ENCODE peak calls at places on chromosomes 12 and 14, in ten cellular contexts. C is activated CD4-positive, alpha-beta T cell treated with anti-CD3 and anti-CD28 coated beads for 24 hours; L is OCI-M1; E is nucleus accumbens; U is transverse colon; A is HTR-8/SVneo; Z is BJ; D is A549; Y is ureter; S is stimulated activated CD4-positive, alpha-beta T cell treated with anti-CD3 and anti-CD28 coated beads, TNF-alpha, amount 100 ng/mL, for 1 hour. J is an unnamed sample.

GRCh38 chr12:753401-754237 is 1.2 kb downstream of the WNK1 start:
- DNase-seq in Z (no peak), U (peak), D (no peak), Y (peak), A (no peak), C (peak), E (peak), S (peak), L (peak), J (no peak)

GRCh38 chr12:2795291-2796186 is 769 bp downstream of the FKBP4 start:
- DNase-seq in U (peak), S (peak), D (peak), A (peak), E (peak), L (peak), C (peak), Y (peak), Z (no peak), J (peak)

GRCh38 chr12:4111010-4111409 is 162.6 kb upstream of the CCND2 start:
- DNase-seq in C (no peak), D (no peak), A (no peak), L (no peak), Z (no peak), U (no peak), Y (no peak), E (no peak), S (no peak), J (no peak)

GRCh38 chr14:72549848-72550247 is 344.1 kb downstream of the DPF3 start:
- DNase-seq in A (no peak), S (no peak), U (no peak), Y (no peak), C (no peak), L (no peak), E (no peak), D (no peak), Z (no peak), J (no peak)

GRCh38 chr12:121649403-121649802 is 20.1 kb downstream of the MORN3 start:
- DNase-seq in A (no peak), C (no peak), D (no peak), U (no peak), L (no peak), Z (no peak), E (no peak), Y (no peak), S (no peak), J (no peak)

GRCh38 chr14:32576088-32576795 is 247.1 kb downstream of the AKAP6 start:
- DNase-seq in D (peak), A (peak), S (no peak), L (peak), C (no peak), Z (no peak), U (peak), E (peak), Y (peak), J (peak)

GRCh38 chr14:22900088-22900799 is 17.2 kb downstream of the REM2 start:
- DNase-seq in S (no peak), E (peak), Z (no peak), L (peak), D (peak), Y (no peak), U (peak), C (no peak), A (peak), J (no peak)

GRCh38 chr12:7642876-7643309 is 22.8 kb downstream of the APOBEC1 start:
- DNase-seq in Y (no peak), Z (no peak), D (no peak), S (no peak), A (no peak), C (no peak), L (peak), E (no peak), U (no peak), J (no peak)

GRCh38 chr12:68375701-68376469 is 43.7 kb upstream of the MDM1 start:
- DNase-seq in C (no peak), Y (no peak), A (no peak), D (no peak), E (no peak), Z (no peak), L (no peak), U (no peak), S (no peak), J (no peak)

GRCh38 chr14:31207287-31207745 is 277 bp downstream of the HECTD1 start:
- DNase-seq in A (no peak), Y (peak), E (no peak), U (no peak), D (no peak), S (no peak), L (no peak), Z (no peak), C (no peak), J (no peak)

GRCh38 chr12:64824500-64825142 is at the start of gene TBC1D30:
- DNase-seq in D (no peak), A (peak), L (no peak), Y (no peak), E (peak), Z (no peak), S (no peak), C (peak), U (no peak), J (no peak)

GRCh38 chr12:124709722-124710656 is 142.6 kb upstream of the NCOR2 start:
- DNase-seq in S (no peak), L (no peak), Z (peak), A (peak), Y (no peak), E (no peak), C (no peak), U (no peak), D (no peak), J (no peak)

GRCh38 chr14:103140316-103141109 is 17.3 kb downstream of the TNFAIP2 start:
- DNase-seq in Z (no peak), L (peak), Y (no peak), S (no peak), C (no peak), A (no peak), D (no peak), E (no peak), U (no peak), J (no peak)

GRCh38 chr14:24056800-24057184 is 5.0 kb downstream of the CARMIL3 start:
- DNase-seq in D (no peak), Z (no peak), A (no peak), E (no peak), Y (no peak), U (no peak), C (no peak), S (no peak), L (no peak), J (no peak)

GRCh38 chr14:52131640-52132320 is 62.9 kb upstream of the NID2 start:
- DNase-seq in Y (peak), S (peak), D (peak), L (peak), U (peak), C (peak), E (peak), Z (no peak), A (peak), J (peak)

GRCh38 chr14:41925409-41925808 is 318.7 kb downstream of the LRFN5 start:
- DNase-seq in Y (no peak), C (no peak), L (peak), U (no peak), A (peak), E (no peak), D (no peak), Z (no peak), S (no peak), J (no peak)

GRCh38 chr14:49677643-49678042 is 10.4 kb downstream of the POLE2 start:
- DNase-seq in D (peak), Y (no peak), L (no peak), Z (no peak), C (no peak), A (no peak), U (no peak), S (no peak), E (no peak), J (no peak)

GRCh38 chr14:67987596-67987995 is 168.0 kb downstream of the RAD51B start:
- DNase-seq in E (no peak), Y (no peak), S (no peak), L (peak), D (no peak), A (peak), Z (peak), U (no peak), C (no peak), J (no peak)

GRCh38 chr12:100473716-100474150 is at the start of gene NR1H4:
- DNase-seq in S (no peak), C (no peak), Y (no peak), D (peak), Z (no peak), E (no peak), L (no peak), U (no peak), A (peak), J (no peak)

GRCh38 chr12:47078733-47079364 is 572 bp upstream of the PCED1B start:
- DNase-seq in L (peak), C (peak), D (peak), E (no peak), Y (peak), S (peak), A (no peak), U (peak), Z (no peak), J (no peak)

GRCh38 chr12:120290541-120291312 is 976 bp downstream of the RNU4-2 start:
- DNase-seq in Z (no peak), E (no peak), Y (no peak), C (no peak), A (no peak), U (peak), L (peak), S (peak), D (peak), J (no peak)

GRCh38 chr14:92121670-92122350 is at the start of the genes CPSF2 and NDUFB1:
- DNase-seq in Y (peak), E (peak), D (peak), L (peak), S (peak), A (peak), U (peak), C (peak), Z (no peak), J (peak)

GRCh38 chr12:116885496-116885895 is 4.3 kb upstream of the HRK start:
- DNase-seq in A (no peak), L (peak), Y (no peak), Z (no peak), C (no peak), E (no peak), D (no peak), U (no peak), S (no peak), J (no peak)